ENCODE peak calls at places on chromosomes 3 and 15, in six cellular contexts. E is lower lobe of right lung, K is colonic mucosa, P is cardiac muscle cell, Z is Peyer's patch, F is ovary. B is an unnamed sample. For H3K4me1, the result is how much of the 10 kb centered on the place peaks cover.

GRCh38 chr3:195450731-195451229 is 8.0 kb upstream of the ACAP2 start:
- DNase-seq in E (no peak), K (no peak), P (peak), Z (no peak), F (peak), B (no peak)

GRCh38 chr15:88878720-88879184 is 16.6 kb downstream of the HAPLN3 start:
- DNase-seq in E (no peak), K (no peak), P (peak), Z (no peak), F (no peak), B (no peak)

GRCh38 chr3:45249391-45249790 is 23.3 kb upstream of the TMEM158 start:
- DNase-seq in E (no peak), K (no peak), P (no peak), Z (no peak), F (no peak), B (no peak)

GRCh38 chr3:119608591-119608990 is 10.9 kb downstream of the PLA1A start:
- DNase-seq in E (no peak), K (no peak), P (no peak), Z (no peak), F (no peak), B (no peak)

GRCh38 chr3:84958495-84959469 is at the start of gene CADM2:
- DNase-seq in E (peak), K (peak), P (peak), Z (peak), F (peak), B (peak)

GRCh38 chr15:61639491-61639890 is 410.4 kb upstream of the RORA start:
- DNase-seq in E (no peak), K (no peak), P (no peak), Z (no peak), F (no peak), B (no peak)

GRCh38 chr15:98807262-98807661 is 158.9 kb downstream of the IGF1R start:
- DNase-seq in E (no peak), K (no peak), P (peak), Z (no peak), F (no peak), B (no peak)

GRCh38 chr3:131819656-131820055 is 215.2 kb downstream of the CPNE4 start:
- DNase-seq in E (no peak), K (no peak), P (no peak), Z (no peak), F (no peak), B (no peak)

GRCh38 chr15:71565636-71566160 is 244.7 kb upstream of the NR2E3 start:
- DNase-seq in E (no peak), K (no peak), P (no peak), Z (no peak), F (no peak), B (no peak)

GRCh38 chr3:71356272-71356671 is 227.3 kb downstream of the FOXP1 start:
- DNase-seq in E (no peak), K (no peak), P (no peak), Z (peak), F (no peak), B (no peak)

GRCh38 chr3:27714101-27714526 is 8.0 kb downstream of the EOMES start:
- DNase-seq in E (no peak), K (no peak), P (no peak), Z (no peak), F (no peak), B (no peak)

GRCh38 chr15:57461541-57461940 is 85.2 kb downstream of the CGNL1 start:
- DNase-seq in E (no peak), K (no peak), P (no peak), Z (no peak), F (no peak), B (no peak)
- H3K27ac ChIP-seq in E (no peak), K (no peak), P (no peak), Z (no peak), F (no peak), B (no peak)

DNA sequence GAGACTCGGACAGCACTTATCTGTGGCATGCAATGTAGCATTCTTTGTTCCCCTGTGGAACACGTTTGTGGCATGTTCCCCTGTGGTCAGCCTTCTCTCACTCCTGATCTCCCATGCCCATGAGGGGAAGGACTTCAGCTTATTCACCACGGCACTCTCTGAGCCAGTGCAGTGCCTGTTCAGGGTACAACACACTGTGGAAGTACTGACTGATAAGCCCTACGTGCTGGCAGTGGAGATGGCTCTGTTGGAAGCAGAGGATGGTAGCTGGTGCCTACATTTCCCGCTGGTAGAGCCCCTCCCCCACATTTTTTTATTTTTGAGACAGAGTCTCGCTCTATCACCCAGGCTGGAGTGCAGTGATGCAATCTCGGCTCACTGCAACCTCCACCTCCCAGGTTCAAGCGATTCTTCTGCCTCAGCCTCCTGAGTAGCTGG is 43.5 kb upstream of the ETV5 start:
- DNase-seq in E (no peak), K (no peak), P (no peak), Z (no peak), F (no peak), B (no peak)
- H3K4me1 ChIP-seq in E (under half), K (under half), P (under half), Z (under half), F (under half), B (under half)

GRCh38 chr3:152309031-152309430 is 40.3 kb downstream of the MBNL1 start:
- DNase-seq in E (no peak), K (no peak), P (no peak), Z (no peak), F (no peak), B (no peak)

GRCh38 chr3:152307829-152308474 is 39.2 kb downstream of the MBNL1 start:
- DNase-seq in E (no peak), K (peak), P (no peak), Z (no peak), F (no peak), B (no peak)

GRCh38 chr3:152309535-152310317 is 41.0 kb downstream of the MBNL1 start:
- DNase-seq in E (no peak), K (no peak), P (peak), Z (no peak), F (no peak), B (no peak)

GRCh38 chr3:152305075-152305474 is 36.3 kb downstream of the MBNL1 start:
- DNase-seq in E (no peak), K (no peak), P (no peak), Z (no peak), F (no peak), B (no peak)

GRCh38 chr3:152308475-152308844 is 39.7 kb downstream of the MBNL1 start:
- DNase-seq in E (no peak), K (no peak), P (no peak), Z (no peak), F (no peak), B (no peak)
- H3K27ac ChIP-seq in E (peak), K (peak), P (peak), Z (peak), F (no peak), B (no peak)

DNA sequence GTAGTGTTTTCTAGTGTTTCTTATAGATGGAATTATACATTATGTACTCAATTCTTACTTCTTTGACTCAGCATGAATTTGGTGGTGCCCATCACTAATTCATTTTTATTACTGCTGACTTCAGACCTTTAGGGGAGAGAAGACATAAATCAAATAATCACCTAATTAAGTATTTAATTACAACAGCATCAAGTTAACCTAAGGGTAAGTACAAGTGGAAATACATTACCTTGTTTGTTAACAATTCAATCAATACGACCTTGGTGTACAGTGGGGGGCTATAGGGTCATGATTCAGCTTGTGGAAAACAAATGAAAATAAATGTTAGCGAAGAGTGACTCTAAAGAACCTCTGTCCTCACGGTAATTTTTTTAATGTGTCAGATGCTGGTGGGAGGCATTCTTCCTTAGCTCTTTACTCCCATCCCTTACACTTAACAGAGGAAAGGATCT is 538 bp upstream of the CAPN7 start:
- DNase-seq in E (no peak), K (no peak), P (no peak), Z (no peak), F (no peak), B (no peak)
- H3K4me1 ChIP-seq in E (under half), K (under half), P (under half), Z (under half), F (under half), B (under half)

GRCh38 chr3:170749185-170749584 is 120.8 kb downstream of the RPL22L1 start:
- DNase-seq in E (no peak), K (no peak), P (no peak), Z (no peak), F (no peak), B (no peak)

GRCh38 chr3:170751083-170751893 is 118.7 kb downstream of the RPL22L1 start:
- DNase-seq in E (no peak), K (peak), P (peak), Z (no peak), F (peak), B (no peak)

GRCh38 chr3:170750478-170750830 is 119.5 kb downstream of the RPL22L1 start:
- DNase-seq in E (no peak), K (no peak), P (no peak), Z (no peak), F (no peak), B (no peak)

GRCh38 chr3:170751894-170752283 is 118.1 kb downstream of the RPL22L1 start:
- DNase-seq in E (no peak), K (no peak), P (no peak), Z (no peak), F (no peak), B (no peak)

DNA sequence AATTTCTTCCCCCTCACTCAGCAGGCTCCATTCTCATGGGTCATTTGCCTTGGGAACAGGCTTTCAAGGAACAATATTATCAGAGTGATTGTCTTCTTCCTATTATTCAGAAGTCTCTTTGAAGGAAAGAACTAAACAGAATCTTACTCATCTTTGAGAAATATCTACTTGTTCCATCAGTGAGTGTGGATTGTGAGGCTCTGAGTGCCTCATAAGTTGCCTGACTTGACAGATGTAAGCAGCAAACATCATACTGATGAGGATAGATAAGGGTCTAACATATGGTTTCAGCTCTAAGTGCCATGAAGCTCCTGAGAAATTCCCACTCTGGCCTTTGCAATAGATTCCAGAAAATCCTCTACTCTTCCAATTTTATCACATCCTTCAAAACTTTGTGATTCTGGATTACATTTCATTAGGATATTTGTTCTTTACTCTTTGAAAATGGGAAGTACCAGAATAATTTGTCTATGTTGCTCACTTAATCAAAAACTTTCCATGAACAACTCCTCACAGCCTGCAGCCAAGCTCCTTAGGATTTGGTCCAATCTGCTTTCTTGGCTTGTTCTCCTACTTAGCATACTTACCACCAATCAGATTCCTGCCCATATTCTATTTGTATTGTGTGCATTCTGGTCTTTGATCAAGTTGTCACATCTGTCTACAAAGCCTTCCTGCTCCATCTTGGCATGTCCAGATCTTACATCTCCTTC is 120.1 kb downstream of the RPL22L1 start:
- DNase-seq in E (no peak), K (no peak), P (no peak), Z (no peak), F (no peak), B (no peak)
- H3K27ac ChIP-seq in E (no peak), K (no peak), P (no peak), Z (no peak), F (no peak), B (no peak)

DNA sequence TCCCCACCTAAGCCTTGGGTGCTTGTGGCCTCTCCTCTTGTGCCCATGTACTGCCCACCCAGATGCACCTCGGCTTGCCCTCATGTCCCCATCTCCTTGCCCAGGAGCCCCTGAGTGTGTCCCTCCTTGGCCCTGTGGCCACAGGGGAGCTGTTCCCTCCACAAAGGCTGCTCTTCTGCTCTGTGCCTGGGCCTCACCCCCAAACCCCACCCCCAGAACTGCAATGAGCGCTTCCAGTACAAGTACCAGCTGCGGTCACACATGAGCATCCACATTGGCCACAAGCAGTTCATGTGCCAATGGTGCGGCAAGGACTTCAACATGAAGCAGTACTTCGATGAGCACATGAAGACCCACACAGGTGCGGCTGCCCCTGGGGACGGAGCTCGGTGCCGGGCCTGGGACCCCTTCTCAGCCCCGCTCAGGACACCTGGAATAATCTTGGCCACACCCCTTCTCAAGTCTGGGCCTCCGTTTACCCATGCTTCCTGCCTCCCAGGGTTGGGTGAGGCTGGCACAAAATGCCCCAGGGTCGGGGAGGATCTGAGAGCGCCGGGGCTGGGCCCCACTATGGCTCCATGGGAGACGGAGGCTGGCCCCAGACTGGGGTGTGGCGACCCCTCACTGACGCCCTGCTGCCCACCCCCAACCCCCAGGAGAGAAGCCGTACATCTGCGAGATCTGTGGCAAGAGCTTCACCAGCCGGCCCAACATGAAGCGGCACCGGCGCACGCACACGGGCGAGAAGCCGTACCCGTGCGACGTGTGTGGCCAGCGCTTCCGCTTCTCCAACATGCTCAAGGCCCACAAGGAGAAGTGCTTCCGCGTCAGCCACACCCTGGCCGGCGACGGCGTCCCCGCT is 10.3 kb downstream of the ZBTB47 start:
- DNase-seq in E (no peak), K (no peak), P (no peak), Z (peak), F (no peak), B (no peak)
- H3K4me1 ChIP-seq in E (under half), K (under half), P (under half), Z (under half), F (under half), B (under half)

DNA sequence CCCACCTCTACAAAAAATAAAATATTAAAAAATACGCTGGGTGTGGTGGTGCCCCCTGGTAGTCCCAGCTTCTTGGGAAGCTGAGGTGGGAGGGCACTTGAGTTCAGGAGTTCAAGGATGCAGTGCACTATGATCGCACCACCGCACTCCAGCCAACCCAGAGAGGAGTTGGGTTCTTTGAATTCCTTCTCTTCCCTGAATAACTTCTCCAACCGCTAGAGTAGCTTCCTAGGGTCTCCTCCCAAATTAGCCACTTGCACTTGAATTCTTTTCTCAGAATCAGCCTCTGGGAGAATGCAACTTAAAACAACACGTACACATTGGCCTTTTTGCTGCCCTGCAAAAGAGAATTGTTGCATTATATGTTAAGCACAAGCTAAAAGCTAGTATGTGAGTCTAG is 272.5 kb downstream of the ABHD5 start:
- DNase-seq in E (no peak), K (no peak), P (no peak), Z (no peak), F (no peak), B (no peak)
- H3K27ac ChIP-seq in E (no peak), K (no peak), P (no peak), Z (no peak), F (no peak), B (no peak)

B was measured in CD8-positive, alpha-beta memory T cell.